ENCODE peak calls at places on chromosome 14, in eight cellular contexts. W is body of pancreas, K is PC-3, Z is heart left ventricle, L is Peyer's patch, M is HepG2, B is astrocyte of the spinal cord, Y is coronary artery. C is an unnamed sample.

GRCh38 chr14:74979442-74980397 is 23.0 kb upstream of the EIF2B2 start:
- DNase-seq in W (no peak), K (peak; percentile 37), Z (peak; percentile 65), L (peak; percentile 44), M (no peak), B (peak; percentile 47), Y (peak; percentile 86), C (no peak)

GRCh38 chr14:29156096-29156495 is 389.5 kb downstream of the FOXG1 start:
- DNase-seq in W (no peak), K (no peak), Z (no peak), L (no peak), M (no peak), B (no peak), Y (no peak), C (no peak)

GRCh38 chr14:97025722-97026121 is 228.5 kb downstream of the VRK1 start:
- DNase-seq in W (no peak), K (no peak), Z (no peak), L (no peak), M (no peak), B (no peak), Y (no peak), C (no peak)

GRCh38 chr14:38623661-38624060 is 367.8 kb upstream of the CLEC14A start:
- DNase-seq in W (no peak), K (peak; percentile 1), Z (no peak), L (no peak), M (no peak), B (no peak), Y (no peak), C (no peak)

GRCh38 chr14:24411468-24412454 is 13.0 kb downstream of the NYNRIN start:
- DNase-seq in W (no peak), K (peak; percentile 56), Z (peak; percentile 18), L (peak; percentile 74), M (peak; percentile 69), B (peak; percentile 54), Y (no peak), C (no peak)

GRCh38 chr14:69055125-69055524 is 76.0 kb upstream of the ACTN1 start:
- DNase-seq in W (no peak), K (no peak), Z (no peak), L (no peak), M (no peak), B (peak; percentile 97), Y (no peak), C (no peak)

GRCh38 chr14:35254736-35255135 is 37.4 kb upstream of the PSMA6 start:
- DNase-seq in W (no peak), K (no peak), Z (no peak), L (no peak), M (no peak), B (no peak), Y (no peak), C (no peak)

GRCh38 chr14:94524093-94524492 is 14.8 kb upstream of the SERPINA12 start:
- DNase-seq in W (no peak), K (no peak), Z (no peak), L (no peak), M (no peak), B (no peak), Y (no peak), C (no peak)

GRCh38 chr14:97301931-97302559 is 504.9 kb downstream of the VRK1 start:
- DNase-seq in W (no peak), K (no peak), Z (no peak), L (no peak), M (no peak), B (no peak), Y (no peak), C (no peak)

GRCh38 chr14:38065101-38065762 is 142.5 kb upstream of the SSTR1 start:
- DNase-seq in W (no peak), K (no peak), Z (peak; percentile 37), L (peak; percentile 52), M (no peak), B (no peak), Y (no peak), C (no peak)

GRCh38 chr14:63276492-63277342 is 42.0 kb downstream of the GPHB5 start:
- DNase-seq in W (no peak), K (peak; percentile 76), Z (no peak), L (no peak), M (peak; percentile 17), B (peak; percentile 59), Y (no peak), C (peak; percentile 13)

GRCh38 chr14:105980224-105980623 is 453.8 kb downstream of the TMEM121 start:
- DNase-seq in W (no peak), K (no peak), Z (no peak), L (no peak), M (no peak), B (no peak), Y (no peak), C (no peak)

GRCh38 chr14:96052541-96053105 is 13.5 kb downstream of the C14orf132 start:
- DNase-seq in W (no peak), K (no peak), Z (no peak), L (no peak), M (no peak), B (no peak), Y (peak; percentile 59), C (no peak)

GRCh38 chr14:64095620-64096019 is 198.6 kb downstream of the ESR2 start:
- DNase-seq in W (no peak), K (no peak), Z (no peak), L (no peak), M (no peak), B (peak; percentile 41), Y (no peak), C (no peak)

GRCh38 chr14:54562334-54562733 is 4.6 kb upstream of the SAMD4A start:
- DNase-seq in W (no peak), K (no peak), Z (no peak), L (no peak), M (no peak), B (peak; percentile 49), Y (no peak), C (no peak)
- TF ChIP-seq CTCF in W (no peak), K (no peak), Z (no peak), L (no peak), M (no peak), B (no peak), Y (no peak), C (no peak)

DNA sequence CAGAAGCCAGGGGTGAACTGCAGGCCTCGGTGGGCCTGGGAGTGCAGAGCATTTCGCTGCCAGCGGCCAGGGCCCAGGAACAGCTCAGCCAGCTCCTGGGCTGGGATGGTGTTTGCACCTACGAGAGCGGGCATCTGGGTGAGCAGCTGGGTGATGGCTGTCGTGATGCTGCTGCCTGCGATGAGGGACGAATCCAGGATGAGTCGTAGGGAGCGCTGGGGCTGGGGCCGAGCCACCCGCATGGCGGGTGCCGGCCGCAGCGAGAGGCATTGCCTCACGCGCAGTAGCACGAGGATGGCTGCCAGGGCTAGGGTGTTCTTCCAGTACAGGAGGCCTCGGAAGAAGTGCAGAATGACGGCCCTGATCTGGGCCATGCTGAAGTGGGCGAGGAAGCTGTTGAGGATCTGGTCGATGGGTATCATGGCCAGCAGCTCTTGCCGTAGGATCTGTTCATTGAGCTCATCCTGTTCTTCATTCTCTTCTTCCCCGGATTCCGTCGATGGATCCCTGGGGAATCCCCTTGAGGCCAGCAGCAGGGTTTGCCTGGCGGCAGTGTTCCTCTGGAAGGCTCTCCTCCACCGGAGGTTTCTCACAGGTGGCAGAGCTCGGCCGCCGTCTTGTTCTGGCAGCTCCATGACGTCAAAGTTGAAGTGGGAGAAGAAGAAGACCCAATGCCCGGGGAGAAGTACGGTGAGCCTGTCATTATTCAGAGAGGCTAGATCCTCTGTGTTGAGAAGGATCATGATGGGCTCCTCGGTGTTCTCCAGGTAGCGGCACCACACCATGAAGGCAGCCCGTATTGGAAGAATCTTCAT is 22.1 kb downstream of the RTL1 start:
- DNase-seq in W (no peak), K (no peak), Z (peak; percentile 37), L (no peak), M (no peak), B (no peak), Y (no peak), C (no peak)
- H3K4me3 ChIP-seq in W (no peak overlapping the region), K (no peak overlapping the region), Z (no peak overlapping the region), L (no peak overlapping the region), M (no peak overlapping the region), B (no peak overlapping the region), Y (no peak overlapping the region), C (no peak overlapping the region)

GRCh38 chr14:55730602-55731001 is 150.6 kb downstream of the KTN1 start:
- DNase-seq in W (no peak), K (peak; percentile 45), Z (no peak), L (no peak), M (no peak), B (no peak), Y (no peak), C (no peak)

GRCh38 chr14:55731247-55731872 is 151.4 kb downstream of the KTN1 start:
- DNase-seq in W (no peak), K (no peak), Z (no peak), L (no peak), M (no peak), B (no peak), Y (no peak), C (no peak)

GRCh38 chr14:55734731-55735130 is 154.7 kb downstream of the KTN1 start:
- DNase-seq in W (no peak), K (no peak), Z (no peak), L (no peak), M (no peak), B (no peak), Y (no peak), C (no peak)

GRCh38 chr14:55731881-55732498 is 152.0 kb downstream of the KTN1 start:
- DNase-seq in W (peak; percentile 58), K (peak; percentile 80), Z (no peak), L (peak; percentile 65), M (peak; percentile 16), B (peak; percentile 20), Y (no peak), C (no peak)

GRCh38 chr14:55733609-55734008 is 153.6 kb downstream of the KTN1 start:
- DNase-seq in W (no peak), K (no peak), Z (no peak), L (no peak), M (no peak), B (no peak), Y (no peak), C (no peak)
- TF ChIP-seq CTCF in W (no peak), K (no peak), Z (no peak), L (no peak), M (no peak), B (no peak), Y (no peak), C (no peak)

GRCh38 chr14:104680056-104680805 is 9.2 kb upstream of the INF2 start:
- DNase-seq in W (peak; percentile 40), K (peak; percentile 87), Z (peak; percentile 57), L (peak; percentile 84), M (no peak), B (peak; percentile 89), Y (peak; percentile 87), C (no peak)

GRCh38 chr14:104677506-104678332 is 11.7 kb upstream of the INF2 start:
- DNase-seq in W (peak; percentile 45), K (peak; percentile 63), Z (peak; percentile 89), L (peak; percentile 84), M (no peak), B (peak; percentile 85), Y (peak; percentile 85), C (no peak)

GRCh38 chr14:104678346-104678745 is 11.1 kb upstream of the INF2 start:
- DNase-seq in W (peak; percentile 14), K (no peak), Z (peak; percentile 67), L (no peak), M (no peak), B (peak; percentile 44), Y (peak; percentile 76), C (no peak)

GRCh38 chr14:104680806-104681688 is 8.4 kb upstream of the INF2 start:
- DNase-seq in W (peak; percentile 77), K (peak; percentile 86), Z (peak; percentile 74), L (peak; percentile 91), M (peak; percentile 73), B (peak; percentile 78), Y (peak; percentile 85), C (no peak)

GRCh38 chr14:104678901-104679705 is 10.3 kb upstream of the INF2 start:
- DNase-seq in W (peak; percentile 12), K (no peak), Z (peak; percentile 64), L (no peak), M (no peak), B (no peak), Y (peak; percentile 75), C (no peak)
- H3K4me3 ChIP-seq in W (no peak overlapping the region), K (no peak overlapping the region), Z (no peak overlapping the region), L (no peak overlapping the region), M (no peak overlapping the region), B (no peak overlapping the region), Y (peak overlapping the region; percentile 78), C (no peak overlapping the region)

C was measured in epithelial cell of proximal tubule.